ENCODE peak calls at places on chromosome 20, in five cellular contexts. B, D, S, N and Z are unnamed samples.

GRCh38 chr20:62219992-62220665 is at the start of gene HRH3:
- DNase-seq in D (no peak), B (no peak), S (no peak), N (no peak), Z (peak)

GRCh38 chr20:18571009-18571408 is 3.8 kb downstream of the SMIM26 start:
- DNase-seq in S (no peak), B (no peak), D (no peak), N (no peak), Z (no peak)

GRCh38 chr20:54131675-54132611 is 41.8 kb downstream of the CYP24A1 start:
- DNase-seq in S (no peak), D (no peak), N (no peak), B (no peak), Z (no peak)

GRCh38 chr20:54065601-54066038 is 4.8 kb downstream of the BCAS1 start:
- DNase-seq in N (no peak), S (no peak), D (no peak), B (no peak), Z (no peak)

GRCh38 chr20:11144114-11144513 is 470.3 kb upstream of the JAG1 start:
- DNase-seq in B (no peak), S (peak), D (peak), N (no peak), Z (no peak)

GRCh38 chr20:51668932-51669331 is 99.3 kb downstream of the ATP9A start:
- DNase-seq in S (no peak), B (no peak), N (no peak), D (no peak), Z (no peak)

GRCh38 chr20:16819483-16819882 is 71.3 kb downstream of the OTOR start:
- DNase-seq in N (no peak), S (no peak), D (peak), B (no peak), Z (no peak)

GRCh38 chr20:64222273-64222672 is 33.3 kb upstream of the PCMTD2 start:
- DNase-seq in B (no peak), D (peak), S (peak), N (no peak), Z (no peak)

GRCh38 chr20:15144911-15145310 is 807.5 kb upstream of the FLRT3 start:
- DNase-seq in N (no peak), B (no peak), D (no peak), S (no peak), Z (no peak)

GRCh38 chr20:63394069-63394468 is 32.9 kb upstream of the CHRNA4 start:
- DNase-seq in N (no peak), D (no peak), S (no peak), B (no peak), Z (no peak)

GRCh38 chr20:9339708-9340107 is 174.7 kb upstream of the LAMP5 start:
- DNase-seq in S (no peak), B (no peak), N (no peak), D (no peak), Z (no peak)

GRCh38 chr20:24981750-24982149 is 10.8 kb downstream of the APMAP start:
- DNase-seq in N (peak), S (no peak), D (no peak), B (peak), Z (no peak)

GRCh38 chr20:7754102-7754501 is 186.2 kb downstream of the HAO1 start:
- DNase-seq in D (no peak), S (no peak), N (no peak), B (no peak), Z (no peak)

GRCh38 chr20:187733-188132 is 1.8 kb downstream of the DEFB128 start:
- DNase-seq in D (no peak), B (no peak), N (no peak), S (no peak), Z (no peak)

GRCh38 chr20:8399963-8400362 is 267.9 kb downstream of the PLCB1 start:
- DNase-seq in D (no peak), B (no peak), N (no peak), S (no peak), Z (peak)

GRCh38 chr20:31551163-31551562 is 36.9 kb downstream of the HM13 start:
- DNase-seq in N (no peak), D (no peak), S (no peak), B (no peak), Z (no peak)

GRCh38 chr20:57272883-57273282 is 6.4 kb upstream of the BMP7 start:
- DNase-seq in S (no peak), B (no peak), N (no peak), D (no peak), Z (no peak)

GRCh38 chr20:17807670-17808069 is 107.9 kb downstream of the BANF2 start:
- DNase-seq in S (no peak), N (no peak), D (no peak), B (no peak), Z (no peak)

GRCh38 chr20:4813076-4813838 is 91.5 kb downstream of the PRND start:
- DNase-seq in B (no peak), S (no peak), D (no peak), N (peak), Z (peak)

GRCh38 chr20:10466325-10466724 is 31.2 kb downstream of the SLX4IP start:
- DNase-seq in D (no peak), S (no peak), N (no peak), B (no peak), Z (no peak)

GRCh38 chr20:17786221-17786718 is 86.5 kb downstream of the BANF2 start:
- DNase-seq in N (no peak), S (no peak), B (peak), D (no peak), Z (no peak)

GRCh38 chr20:3997446-3997845 is 17.9 kb downstream of the RNF24 start:
- DNase-seq in B (no peak), N (no peak), S (no peak), D (no peak), Z (no peak)

GRCh38 chr20:25022680-25023079 is 30.1 kb upstream of the APMAP start:
- DNase-seq in N (no peak), D (peak), B (peak), S (peak), Z (no peak)

GRCh38 chr20:62006482-62006881 is 59.2 kb downstream of the TAF4 start:
- DNase-seq in B (no peak), D (no peak), N (no peak), S (no peak), Z (no peak)

GRCh38 chr20:22776369-22776768 is 192.0 kb upstream of the FOXA2 start:
- DNase-seq in D (no peak), B (no peak), S (no peak), N (no peak), Z (no peak)

GRCh38 chr20:16599257-16599656 is 26.0 kb upstream of the KIF16B start:
- DNase-seq in S (no peak), D (no peak), B (no peak), N (peak), Z (no peak)

GRCh38 chr20:41038149-41038877 is 9.7 kb downstream of the TOP1 start:
- DNase-seq in B (no peak), N (no peak), S (no peak), D (no peak), Z (no peak)

GRCh38 chr20:56463428-56463827 is 5.0 kb upstream of the RTF2 start:
- DNase-seq in B (no peak), S (no peak), D (no peak), N (peak), Z (no peak)

GRCh38 chr20:62873280-62873679 is 11.7 kb upstream of the TCFL5 start:
- DNase-seq in B (no peak), N (no peak), S (no peak), D (no peak), Z (no peak)

GRCh38 chr20:60352017-60352416 is 393.8 kb downstream of the CDH26 start:
- DNase-seq in N (no peak), B (no peak), D (no peak), S (no peak), Z (no peak)

GRCh38 chr20:7155794-7156193 is 388.3 kb downstream of the BMP2 start:
- DNase-seq in D (peak), B (no peak), S (no peak), N (no peak), Z (no peak)

GRCh38 chr20:47489448-47489872 is 12.2 kb upstream of the NCOA3 start:
- DNase-seq in D (no peak), B (no peak), N (peak), S (no peak), Z (no peak)

GRCh38 chr20:24682496-24683090 is 213.2 kb downstream of the SYNDIG1 start:
- DNase-seq in S (no peak), N (no peak), D (no peak), B (no peak), Z (no peak)

GRCh38 chr20:56922497-56922896 is 293.4 kb downstream of the TFAP2C start:
- DNase-seq in D (no peak), S (no peak), B (no peak), N (no peak), Z (no peak)

GRCh38 chr20:48035961-48036731 is 250.9 kb upstream of the SULF2 start:
- DNase-seq in B (no peak), N (no peak), D (no peak), S (no peak), Z (no peak)

GRCh38 chr20:63351811-63352591 is 9.1 kb downstream of the CHRNA4 start:
- DNase-seq in N (no peak), D (no peak), S (no peak), B (peak), Z (no peak)

GRCh38 chr20:63878855-63879254 is 13.8 kb downstream of the TPD52L2 start:
- DNase-seq in D (no peak), S (no peak), B (no peak), N (no peak), Z (no peak)

GRCh38 chr20:47160992-47161391 is 195.5 kb downstream of the ZMYND8 start:
- DNase-seq in N (no peak), B (no peak), D (no peak), S (no peak), Z (no peak)

GRCh38 chr20:33119725-33120720 is 40.6 kb downstream of the BPIFB4 start:
- DNase-seq in S (no peak), B (no peak), D (peak), N (no peak), Z (peak)
- TF ChIP-seq CTCF in S (no peak), B (no peak), D (no peak), N (no peak), Z (no peak)

GRCh38 chr20:50658804-50659380 is 32.5 kb downstream of the RIPOR3 start:
- DNase-seq in D (no peak), N (no peak), B (no peak), S (no peak), Z (no peak)
- TF ChIP-seq CTCF in D (no peak), N (no peak), B (peak), S (no peak), Z (no peak)

GRCh38 chr20:46060301-46060881 is 29.4 kb downstream of the NCOA5 start:
- DNase-seq in B (no peak), N (peak), D (no peak), S (no peak), Z (peak)

GRCh38 chr20:46058656-46059281 is 29.8 kb downstream of the SLC12A5 start:
- DNase-seq in B (no peak), N (no peak), D (no peak), S (no peak), Z (peak)

GRCh38 chr20:46056970-46057855 is 28.2 kb downstream of the SLC12A5 start:
- DNase-seq in S (no peak), D (peak), B (peak), N (peak), Z (peak)

GRCh38 chr20:46056027-46056833 is 27.2 kb downstream of the SLC12A5 start:
- DNase-seq in S (no peak), N (no peak), D (no peak), B (no peak), Z (peak)

DNA sequence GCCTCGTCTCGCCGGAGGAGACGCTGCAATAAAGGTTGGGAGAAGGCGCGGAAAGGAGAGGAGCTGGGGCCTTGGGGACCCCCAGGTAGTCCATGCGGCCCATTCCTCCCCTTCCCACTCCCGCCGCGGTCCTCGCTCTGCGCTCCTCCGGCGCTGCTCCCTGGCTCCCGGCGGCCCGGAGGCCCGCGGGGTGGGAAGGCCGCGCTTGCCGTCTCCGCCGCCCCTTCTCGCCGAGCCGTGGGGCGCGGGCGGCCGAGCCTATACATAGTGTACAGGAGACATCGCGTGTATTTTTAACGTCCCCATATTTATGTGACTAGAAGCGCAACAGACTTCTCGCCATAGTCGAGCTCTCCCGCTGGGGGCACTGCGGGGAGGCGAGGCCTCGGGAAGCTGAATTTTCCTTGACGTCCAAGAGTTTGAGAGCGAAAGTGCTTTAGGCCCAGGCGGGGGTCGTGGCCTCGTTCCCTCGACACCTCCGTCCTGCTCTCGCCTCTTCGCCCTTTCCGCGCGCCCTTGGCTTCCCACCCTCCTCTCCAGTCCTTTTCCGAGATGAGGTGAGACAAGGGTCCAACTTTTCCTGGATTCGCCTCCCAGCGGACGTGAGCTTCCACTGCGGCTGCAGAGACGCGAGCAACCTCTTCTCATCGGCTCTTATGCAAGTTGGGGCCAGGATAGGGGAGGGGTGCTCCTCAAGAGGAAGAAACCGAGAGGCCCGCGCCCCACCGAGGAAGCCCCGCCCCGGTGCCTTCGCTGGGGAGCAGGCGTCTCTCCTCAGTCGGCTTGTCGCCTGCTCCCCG is 29.0 kb downstream of the SLC12A5 start:
- DNase-seq in D (no peak), N (peak), B (peak), S (no peak), Z (peak)
- TF ChIP-seq CTCF in D (peak), N (no peak), B (peak), S (no peak), Z (no peak)

GRCh38 chr20:37901280-37901666 is 1.7 kb upstream of the VSTM2L start:
- DNase-seq in S (no peak), D (no peak), B (no peak), N (no peak), Z (no peak)

GRCh38 chr20:37902504-37903313 is at the start of gene VSTM2L:
- DNase-seq in N (no peak), D (peak), B (no peak), S (peak), Z (peak)

GRCh38 chr20:37904008-37904675 is 1.2 kb downstream of the VSTM2L start:
- DNase-seq in D (no peak), S (no peak), B (no peak), N (no peak), Z (no peak)

GRCh38 chr20:37903317-37904007 is 535 bp downstream of the VSTM2L start:
- DNase-seq in D (no peak), B (no peak), N (no peak), S (no peak), Z (no peak)

DNA sequence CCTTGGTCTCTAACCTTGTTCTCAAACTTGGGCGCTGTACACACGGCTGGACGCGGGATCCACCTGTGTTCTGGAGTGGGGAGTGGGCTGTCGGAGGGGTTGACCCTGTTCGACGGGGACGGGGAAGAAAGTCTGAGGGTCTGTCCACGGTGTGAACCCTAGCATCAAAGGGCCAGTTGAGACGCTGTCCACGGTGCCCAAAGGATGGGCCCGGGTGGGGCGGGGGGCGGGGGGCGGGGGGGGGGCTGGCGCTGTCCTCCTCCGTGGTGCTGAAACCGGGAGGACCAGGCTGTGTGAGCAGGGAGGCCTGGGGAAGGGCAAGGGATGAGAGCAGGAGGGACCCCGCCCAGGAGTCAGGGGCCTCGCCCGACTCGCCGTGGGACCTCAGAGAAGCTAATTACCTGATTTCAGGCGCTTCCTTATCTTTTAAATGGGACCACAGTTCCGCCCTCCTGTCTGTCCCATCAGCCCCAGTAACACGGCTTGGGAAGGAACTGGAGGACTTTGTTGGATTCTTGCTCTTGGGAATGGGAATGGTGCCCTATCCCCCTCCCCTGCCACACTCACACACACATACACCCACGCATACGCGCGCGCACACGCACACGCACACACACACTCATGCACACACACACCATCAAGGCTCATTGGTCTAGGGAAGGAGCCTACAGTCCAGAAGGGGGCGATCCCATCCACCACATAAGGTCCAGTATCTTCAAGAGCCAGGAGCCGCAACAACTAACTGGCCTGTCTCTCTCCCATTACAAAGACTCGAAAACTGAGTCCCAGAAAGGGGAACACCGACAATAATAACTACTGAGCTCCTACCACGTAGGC is 1.0 kb upstream of the VSTM2L start:
- DNase-seq in S (peak), D (peak), N (peak), B (no peak), Z (peak)
- TF ChIP-seq CTCF in S (peak), D (peak), N (no peak), B (peak), Z (peak)

GRCh38 chr20:43947316-43947710 is 32.7 kb downstream of the TOX2 start:
- DNase-seq in B (no peak), N (no peak), D (no peak), S (no peak), Z (no peak)
- TF ChIP-seq CTCF in B (no peak), N (no peak), D (no peak), S (no peak), Z (no peak)